ENCODE peak calls at places on chromosome 21, in nine cellular contexts. A, M, P, R, E, Z, O, C and U are unnamed samples.

GRCh38 chr21:14273736-14274538 is 58.0 kb downstream of the RBM11 start:
- DNase-seq in A (peak; percentile 44), M (no peak), P (peak; percentile 77), R (no peak), E (peak; percentile 72), Z (no peak), O (no peak), C (no peak), U (no peak)

GRCh38 chr21:43191971-43192370 is 23.2 kb downstream of the CRYAA start:
- DNase-seq in A (no peak), M (no peak), P (peak; percentile 10), R (no peak), E (no peak), Z (no peak), O (no peak), C (no peak), U (no peak)

GRCh38 chr21:42456457-42456856 is 39.6 kb downstream of the RSPH1 start:
- DNase-seq in A (no peak), M (no peak), P (no peak), R (no peak), E (no peak), Z (no peak), O (peak; percentile 56), C (no peak), U (peak; percentile 46)

GRCh38 chr21:41799763-41800162 is 32.9 kb upstream of the RIPK4 start:
- DNase-seq in A (no peak), M (no peak), P (no peak), R (no peak), E (no peak), Z (no peak), O (no peak), C (no peak), U (no peak)

GRCh38 chr21:31530918-31531705 is 128.4 kb upstream of the SOD1 start:
- DNase-seq in A (peak; percentile 77), M (no peak), P (peak; percentile 50), R (no peak), E (no peak), Z (no peak), O (no peak), C (no peak), U (peak; percentile 57)

GRCh38 chr21:16534408-16535099 is 804.8 kb downstream of the USP25 start:
- DNase-seq in A (peak; percentile 29), M (peak; percentile 80), P (peak; percentile 88), R (no peak), E (no peak), Z (no peak), O (no peak), C (no peak), U (no peak)

GRCh38 chr21:24658016-24658415 is 949.3 kb downstream of the MRPL39 start:
- DNase-seq in A (no peak), M (no peak), P (no peak), R (no peak), E (no peak), Z (no peak), O (no peak), C (no peak), U (no peak)

GRCh38 chr21:31343680-31344480 is at the start of gene TIAM1:
- DNase-seq in A (peak; percentile 43), M (peak; percentile 15), P (peak; percentile 72), R (no peak), E (peak; percentile 71), Z (no peak), O (no peak), C (peak; percentile 5), U (peak; percentile 89)

GRCh38 chr21:41164981-41165650 is 2.8 kb upstream of the BACE2 start:
- DNase-seq in A (peak; percentile 89), M (peak; percentile 61), P (peak; percentile 37), R (no peak), E (no peak), Z (no peak), O (no peak), C (no peak), U (peak; percentile 99)

GRCh38 chr21:28754127-28754611 is 238.5 kb downstream of the LTN1 start:
- DNase-seq in A (no peak), M (peak; percentile 30), P (no peak), R (no peak), E (no peak), Z (no peak), O (no peak), C (peak; percentile 60), U (no peak)
- H3K27ac ChIP-seq in A (peak overlapping the region; percentile 71), M (peak overlapping the region; percentile 71), P (no peak overlapping the region), R (no peak overlapping the region), E (no peak overlapping the region), Z (no peak overlapping the region), O (no peak overlapping the region), C (peak overlapping the region; percentile 96), U (no peak overlapping the region)

GRCh38 chr21:32918467-32919140 is 107.1 kb upstream of the OLIG2 start:
- DNase-seq in A (no peak), M (no peak), P (no peak), R (no peak), E (no peak), Z (no peak), O (no peak), C (no peak), U (no peak)
- H3K27ac ChIP-seq in A (no peak overlapping the region), M (no peak overlapping the region), P (no peak overlapping the region), R (no peak overlapping the region), E (no peak overlapping the region), Z (no peak overlapping the region), O (no peak overlapping the region), C (no peak overlapping the region), U (no peak overlapping the region)

DNA sequence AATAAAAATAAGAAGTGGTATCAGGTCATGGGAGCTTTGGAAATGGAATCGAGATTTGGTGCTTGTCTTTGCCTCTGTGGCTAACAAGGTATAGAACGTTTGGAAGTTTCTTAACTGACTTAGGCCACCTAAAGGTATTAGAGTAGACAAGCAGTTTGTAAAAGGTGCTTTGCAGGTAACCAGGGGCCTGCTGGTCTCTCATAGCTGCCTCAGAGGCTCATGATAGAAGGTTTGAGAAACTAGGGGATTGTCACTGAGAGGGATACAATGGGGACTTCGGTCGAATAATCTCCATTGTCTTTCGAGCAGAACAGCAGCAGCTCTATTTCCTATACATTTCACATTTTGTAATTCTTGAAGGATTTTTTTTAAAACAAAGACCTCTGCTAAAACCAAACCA is 37.6 kb downstream of the C21orf91 start:
- DNase-seq in A (no peak), M (no peak), P (no peak), R (no peak), E (no peak), Z (no peak), O (no peak), C (no peak), U (no peak)
- H3K27ac ChIP-seq in A (peak overlapping the region; percentile 79), M (no peak overlapping the region), P (no peak overlapping the region), R (no peak overlapping the region), E (no peak overlapping the region), Z (no peak overlapping the region), O (no peak overlapping the region), C (no peak overlapping the region), U (no peak overlapping the region)

DNA sequence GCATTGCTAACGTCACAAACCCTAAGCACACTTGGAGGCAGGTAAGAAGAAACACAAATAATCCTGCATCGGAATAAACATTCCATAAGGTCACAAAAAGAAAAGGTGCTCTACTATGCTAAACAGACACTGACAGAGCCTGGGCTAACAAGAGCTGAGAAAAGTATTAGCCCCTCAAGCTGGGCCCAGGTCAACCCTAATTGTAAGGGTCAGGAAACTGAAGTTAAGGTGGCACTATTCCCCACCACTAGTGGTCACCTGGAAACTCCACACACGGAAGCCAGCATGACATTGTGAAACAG is 1.3 kb downstream of the PTTG1IP start:
- DNase-seq in A (no peak), M (no peak), P (no peak), R (no peak), E (no peak), Z (no peak), O (no peak), C (no peak), U (no peak)
- H3K27ac ChIP-seq in A (peak overlapping the region; percentile 97), M (peak overlapping the region; percentile 89), P (peak overlapping the region; percentile 73), R (peak overlapping the region; percentile 69), E (no peak overlapping the region), Z (peak overlapping the region; percentile 92), O (no peak overlapping the region), C (peak overlapping the region; percentile 98), U (peak overlapping the region; percentile 82)

GRCh38 chr21:26047279-26047967 is 123.1 kb downstream of the APP start:
- DNase-seq in A (no peak), M (no peak), P (no peak), R (no peak), E (no peak), Z (no peak), O (no peak), C (no peak), U (no peak)
- H3K27ac ChIP-seq in A (no peak overlapping the region), M (no peak overlapping the region), P (no peak overlapping the region), R (no peak overlapping the region), E (no peak overlapping the region), Z (no peak overlapping the region), O (no peak overlapping the region), C (no peak overlapping the region), U (no peak overlapping the region)

DNA sequence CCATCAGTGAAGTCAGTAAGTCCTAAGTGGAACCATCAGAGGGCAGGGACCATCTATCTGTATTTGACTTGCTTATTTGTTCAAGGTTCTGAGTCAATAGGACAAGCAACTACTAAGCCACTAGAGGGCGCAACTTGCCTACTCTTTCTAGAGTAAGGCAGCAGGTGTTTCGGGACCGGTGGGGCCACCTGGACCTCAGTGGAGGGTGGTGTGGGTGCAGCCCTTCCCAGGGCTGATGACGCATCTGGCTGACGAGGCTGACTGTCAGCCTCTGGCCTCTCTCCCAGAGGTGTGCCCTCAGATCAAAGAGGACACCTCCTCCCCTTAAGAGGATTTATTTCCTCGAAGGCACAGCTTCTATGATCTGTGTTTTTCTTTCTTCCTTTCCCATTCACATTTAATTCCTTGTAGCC is 6.6 kb downstream of the CBR3 start:
- DNase-seq in A (peak; percentile 94), M (peak; percentile 60), P (peak; percentile 93), R (peak; percentile 89), E (peak; percentile 99), Z (peak; percentile 90), O (peak; percentile 95), C (no peak), U (peak; percentile 100)
- H3K27ac ChIP-seq in A (peak overlapping the region; percentile 67), M (no peak overlapping the region), P (no peak overlapping the region), R (no peak overlapping the region), E (no peak overlapping the region), Z (peak overlapping the region; percentile 66), O (no peak overlapping the region), C (no peak overlapping the region), U (peak overlapping the region; percentile 84)

GRCh38 chr21:45129231-45129923 is 55.0 kb downstream of the ADARB1 start:
- DNase-seq in A (no peak), M (no peak), P (no peak), R (no peak), E (no peak), Z (no peak), O (no peak), C (no peak), U (peak; percentile 81)
- H3K27ac ChIP-seq in A (peak overlapping the region; percentile 74), M (peak overlapping the region; percentile 77), P (no peak overlapping the region), R (no peak overlapping the region), E (no peak overlapping the region), Z (peak overlapping the region; percentile 10), O (no peak overlapping the region), C (peak overlapping the region; percentile 93), U (peak overlapping the region; percentile 69)